ENCODE peak calls at places on chromosome 4, in nine cellular contexts. Y is H9, G is GM20000, O is left lung, W is foreskin fibroblast, J is body of pancreas, X is RWPE1, K is sigmoid colon, I is colonic mucosa. F is an unnamed sample.

GRCh38 chr4:108529102-108529501 is 91.3 kb upstream of the RPL34 start:
- DNase-seq in Y (no peak), G (no peak), O (no peak), W (no peak), J (no peak), X (no peak), K (no peak), I (no peak), F (no peak)

GRCh38 chr4:33060873-33061542 is 2340.8 kb downstream of the PCDH7 start:
- DNase-seq in Y (peak), G (no peak), O (no peak), W (peak), J (peak), X (peak), K (no peak), I (peak), F (no peak)

GRCh38 chr4:2619459-2619858 is 83.0 kb downstream of the FAM193A start:
- DNase-seq in Y (no peak), G (no peak), O (no peak), W (no peak), J (no peak), X (no peak), K (peak), I (no peak), F (no peak)

GRCh38 chr4:141464366-141464765 is 172.0 kb upstream of the IL15 start:
- DNase-seq in Y (no peak), G (no peak), O (no peak), W (no peak), J (no peak), X (no peak), K (no peak), I (no peak), F (no peak)

GRCh38 chr4:13698296-13698695 is 70.8 kb upstream of the BOD1L1 start:
- DNase-seq in Y (no peak), G (no peak), O (no peak), W (no peak), J (no peak), X (no peak), K (no peak), I (no peak), F (no peak)

GRCh38 chr4:165319509-165319908 is 8.0 kb upstream of the MSMO1 start:
- DNase-seq in Y (no peak), G (no peak), O (no peak), W (no peak), J (no peak), X (no peak), K (no peak), I (no peak), F (no peak)

GRCh38 chr4:93313207-93313606 is 515.3 kb upstream of the ATOH1 start:
- DNase-seq in Y (no peak), G (no peak), O (no peak), W (peak), J (no peak), X (peak), K (no peak), I (no peak), F (no peak)

GRCh38 chr4:165905405-165906027 is 32.5 kb downstream of the TLL1 start:
- DNase-seq in Y (no peak), G (no peak), O (no peak), W (no peak), J (no peak), X (peak), K (no peak), I (no peak), F (no peak)

GRCh38 chr4:161714022-161714751 is 449.6 kb downstream of the FSTL5 start:
- DNase-seq in Y (no peak), G (no peak), O (no peak), W (peak), J (no peak), X (peak), K (no peak), I (no peak), F (no peak)

GRCh38 chr4:47703008-47703407 is 134.9 kb downstream of the CORIN start:
- DNase-seq in Y (peak), G (no peak), O (no peak), W (no peak), J (no peak), X (no peak), K (no peak), I (no peak), F (no peak)

GRCh38 chr4:145481164-145481941 is at the start of gene SMAD1:
- DNase-seq in Y (peak), G (peak), O (peak), W (peak), J (peak), X (peak), K (peak), I (peak), F (peak)

GRCh38 chr4:27008693-27009092 is 148.1 kb downstream of the STIM2 start:
- DNase-seq in Y (no peak), G (no peak), O (no peak), W (no peak), J (no peak), X (no peak), K (no peak), I (no peak), F (no peak)

GRCh38 chr4:1462768-1463075 is 56.5 kb upstream of the NKX1-1 start:
- DNase-seq in Y (no peak), G (no peak), O (no peak), W (no peak), J (no peak), X (no peak), K (no peak), I (no peak), F (peak)

GRCh38 chr4:163949976-163950601 is 455.6 kb downstream of the TMA16 start:
- DNase-seq in Y (no peak), G (no peak), O (no peak), W (no peak), J (no peak), X (no peak), K (peak), I (no peak), F (peak)

GRCh38 chr4:120049732-120050494 is 16.7 kb downstream of the MAD2L1 start:
- DNase-seq in Y (peak), G (peak), O (peak), W (peak), J (peak), X (peak), K (peak), I (peak), F (no peak)

GRCh38 chr4:125097729-125098128 is 217.0 kb upstream of the FAT4 start:
- DNase-seq in Y (no peak), G (no peak), O (no peak), W (no peak), J (no peak), X (peak), K (no peak), I (no peak), F (no peak)

GRCh38 chr4:78528327-78528726 is 23.2 kb upstream of the ANXA3 start:
- DNase-seq in Y (no peak), G (no peak), O (no peak), W (peak), J (no peak), X (no peak), K (no peak), I (no peak), F (no peak)

GRCh38 chr4:119307606-119308005 is 14.3 kb downstream of the FABP2 start:
- DNase-seq in Y (no peak), G (no peak), O (no peak), W (no peak), J (no peak), X (no peak), K (no peak), I (no peak), F (no peak)

GRCh38 chr4:185865901-185866328 is 53.9 kb upstream of the SORBS2 start:
- DNase-seq in Y (no peak), G (no peak), O (no peak), W (no peak), J (peak), X (peak), K (no peak), I (peak), F (no peak)

GRCh38 chr4:159137176-159137575 is 34.3 kb downstream of the RAPGEF2 start:
- DNase-seq in Y (no peak), G (no peak), O (no peak), W (no peak), J (no peak), X (no peak), K (no peak), I (peak), F (no peak)

GRCh38 chr4:38606587-38606905 is 57.5 kb upstream of the KLF3 start:
- DNase-seq in Y (no peak), G (no peak), O (no peak), W (no peak), J (no peak), X (no peak), K (no peak), I (no peak), F (no peak)

GRCh38 chr4:5758741-5759140 is 47.7 kb downstream of the EVC start:
- DNase-seq in Y (no peak), G (peak), O (no peak), W (peak), J (no peak), X (peak), K (peak), I (no peak), F (no peak)

GRCh38 chr4:79897174-79897573 is 175.9 kb downstream of the ANTXR2 start:
- DNase-seq in Y (no peak), G (no peak), O (no peak), W (no peak), J (no peak), X (no peak), K (no peak), I (no peak), F (no peak)

GRCh38 chr4:79900182-79900581 is 172.8 kb downstream of the ANTXR2 start:
- DNase-seq in Y (no peak), G (no peak), O (no peak), W (no peak), J (no peak), X (no peak), K (no peak), I (no peak), F (no peak)

GRCh38 chr4:79893441-79893840 is 179.6 kb downstream of the ANTXR2 start:
- DNase-seq in Y (no peak), G (no peak), O (no peak), W (no peak), J (no peak), X (no peak), K (no peak), I (no peak), F (no peak)

GRCh38 chr4:79898055-79898454 is 175.0 kb downstream of the ANTXR2 start:
- DNase-seq in Y (no peak), G (no peak), O (no peak), W (no peak), J (no peak), X (no peak), K (no peak), I (no peak), F (no peak)
- TF ChIP-seq CTCF in Y (no peak), G (no peak), O (no peak), W (no peak), J (no peak), X (no peak), K (no peak), I (no peak), F (no peak)

DNA sequence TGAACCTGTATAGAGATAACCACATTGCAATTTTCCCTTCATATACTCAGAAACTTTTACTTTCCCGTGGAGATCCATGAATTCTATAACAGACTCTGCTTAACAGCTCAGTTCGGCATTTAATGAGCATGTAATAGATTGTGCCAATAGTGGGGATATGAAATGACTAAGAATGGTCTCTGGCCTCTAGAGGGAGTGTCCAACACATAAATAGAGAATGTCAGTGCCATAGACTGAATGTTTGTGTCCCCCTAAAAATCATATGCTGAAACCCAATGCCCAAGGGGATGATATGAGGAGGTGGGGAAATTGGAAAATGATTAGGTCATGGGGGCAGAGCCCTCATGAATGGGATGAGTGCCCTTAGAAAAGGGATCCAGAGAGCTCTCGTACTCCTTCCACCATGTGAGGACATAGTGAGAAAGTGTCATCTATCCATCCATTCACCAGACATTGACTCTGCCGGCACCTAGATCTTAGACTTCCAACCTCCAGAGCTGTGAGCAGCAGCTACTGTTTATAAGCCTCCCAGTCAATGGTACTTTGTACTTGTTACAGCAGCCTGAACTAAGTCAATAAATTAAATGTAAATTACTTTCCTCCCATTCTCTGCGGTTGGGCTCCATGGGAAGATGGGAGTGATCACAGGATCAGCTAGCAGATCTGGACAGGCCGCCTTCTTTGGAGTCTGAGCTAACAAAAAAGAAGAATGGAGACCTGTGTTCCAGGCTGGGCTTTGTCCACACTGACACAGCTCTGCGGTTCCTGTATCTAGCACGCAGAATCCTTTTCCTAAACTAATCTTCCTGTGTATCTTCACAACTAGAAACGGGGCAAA is 28.1 kb upstream of the HPSE start:
- DNase-seq in Y (no peak), G (no peak), O (no peak), W (peak), J (no peak), X (peak), K (no peak), I (peak), F (no peak)
- TF ChIP-seq CTCF in Y (peak), G (peak), O (no peak), W (peak), J (peak), X (no peak), K (no peak), I (no peak), F (peak)

DNA sequence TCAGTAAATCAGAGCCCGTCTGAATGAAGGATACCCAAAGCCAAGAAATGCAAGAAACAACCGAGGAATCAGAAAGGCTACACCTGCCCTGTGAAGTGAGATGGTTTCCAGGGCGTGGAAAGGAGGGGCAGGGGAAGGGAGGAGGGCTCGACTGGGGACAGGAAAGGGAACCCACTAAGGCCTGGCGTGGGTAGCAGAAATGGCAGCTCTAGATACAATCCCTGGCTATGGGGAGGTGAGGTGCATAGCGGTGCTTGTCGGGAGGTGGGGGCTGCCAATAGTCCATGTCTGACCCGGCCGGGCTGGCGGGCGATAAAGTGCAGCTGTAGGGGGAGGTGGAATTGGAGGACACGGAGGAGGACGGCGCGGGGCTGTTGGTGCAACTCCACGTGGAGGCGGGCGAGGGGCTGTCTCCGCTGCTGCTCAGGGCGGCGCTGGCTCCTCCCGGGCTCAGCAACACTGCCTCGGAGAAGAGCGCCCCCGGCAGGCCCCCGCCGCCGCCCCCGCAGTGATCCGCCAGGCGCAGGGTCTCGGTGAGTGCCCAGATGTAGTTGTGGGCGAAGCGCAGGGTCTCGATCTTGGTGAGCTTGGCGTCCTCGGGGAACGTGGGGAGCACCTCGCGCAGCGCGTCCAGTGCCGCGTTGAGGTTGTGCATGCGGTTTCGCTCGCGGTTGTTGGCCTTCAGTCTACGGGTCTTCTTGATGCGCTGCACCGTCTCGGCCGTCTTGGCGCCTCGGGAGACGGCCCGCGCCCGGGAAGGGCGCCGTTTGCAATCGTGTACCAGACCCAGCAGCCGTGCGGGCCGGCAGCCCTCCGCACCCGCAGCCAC is 1.3 kb downstream of the NEUROG2 start:
- DNase-seq in Y (peak), G (peak), O (no peak), W (no peak), J (no peak), X (no peak), K (no peak), I (no peak), F (no peak)
- TF ChIP-seq CTCF in Y (peak), G (peak), O (no peak), W (no peak), J (no peak), X (no peak), K (no peak), I (no peak), F (no peak)

GRCh38 chr4:84501197-84501492 is 2.1 kb upstream of the NKX6-1 start:
- DNase-seq in Y (peak), G (no peak), O (no peak), W (no peak), J (no peak), X (no peak), K (no peak), I (no peak), F (no peak)
- TF ChIP-seq CTCF in Y (peak), G (no peak), O (no peak), W (no peak), J (no peak), X (no peak), K (no peak), I (no peak), F (no peak)

GRCh38 chr4:152462715-152463114 is 73.2 kb downstream of the FBXW7 start:
- DNase-seq in Y (no peak), G (no peak), O (no peak), W (no peak), J (no peak), X (no peak), K (no peak), I (no peak), F (no peak)

GRCh38 chr4:152458801-152459302 is 77.0 kb downstream of the FBXW7 start:
- DNase-seq in Y (no peak), G (no peak), O (no peak), W (no peak), J (no peak), X (no peak), K (no peak), I (no peak), F (no peak)

GRCh38 chr4:152462047-152462446 is 73.8 kb downstream of the FBXW7 start:
- DNase-seq in Y (no peak), G (peak), O (no peak), W (no peak), J (no peak), X (no peak), K (no peak), I (no peak), F (no peak)

GRCh38 chr4:152459326-152459725 is 76.6 kb downstream of the FBXW7 start:
- DNase-seq in Y (no peak), G (no peak), O (no peak), W (no peak), J (no peak), X (no peak), K (no peak), I (no peak), F (no peak)

GRCh38 chr4:152460488-152460887 is 75.4 kb downstream of the FBXW7 start:
- DNase-seq in Y (no peak), G (peak), O (no peak), W (peak), J (no peak), X (no peak), K (no peak), I (no peak), F (no peak)
- TF ChIP-seq CTCF in Y (peak), G (no peak), O (no peak), W (peak), J (no peak), X (peak), K (no peak), I (no peak), F (peak)

GRCh38 chr4:95362066-95362465 is 186.7 kb downstream of the UNC5C start:
- DNase-seq in Y (no peak), G (no peak), O (no peak), W (no peak), J (no peak), X (no peak), K (no peak), I (no peak), F (no peak)

GRCh38 chr4:95361696-95361965 is 187.1 kb downstream of the UNC5C start:
- DNase-seq in Y (no peak), G (no peak), O (no peak), W (no peak), J (no peak), X (no peak), K (no peak), I (no peak), F (no peak)

GRCh38 chr4:95363579-95363965 is 185.2 kb downstream of the UNC5C start:
- DNase-seq in Y (no peak), G (no peak), O (no peak), W (no peak), J (no peak), X (no peak), K (no peak), I (no peak), F (no peak)

GRCh38 chr4:95363966-95364365 is 184.8 kb downstream of the UNC5C start:
- DNase-seq in Y (no peak), G (no peak), O (no peak), W (no peak), J (no peak), X (no peak), K (no peak), I (no peak), F (no peak)

GRCh38 chr4:95362906-95363578 is 185.7 kb downstream of the UNC5C start:
- DNase-seq in Y (peak), G (no peak), O (no peak), W (no peak), J (no peak), X (peak), K (no peak), I (peak), F (no peak)
- TF ChIP-seq CTCF in Y (peak), G (no peak), O (no peak), W (no peak), J (no peak), X (no peak), K (no peak), I (no peak), F (peak)